ENCODE peak calls at places on chromosomes 7 and 10, in four cellular contexts. P is HCT116, O is HepG2, L is K562. Y is an unnamed sample. For H3K27me3, the result is how much of the 10 kb centered on the place peaks cover.

GRCh38 chr7:96694082-96694481 is 15.6 kb downstream of the SEM1 start:
- DNase-seq in P (no peak), O (no peak), L (no peak), Y (no peak)

GRCh38 chr10:122567056-122567660 is 6.6 kb downstream of the DMBT1 start:
- DNase-seq in P (peak), O (no peak), L (peak), Y (no peak)

GRCh38 chr10:77873558-77874380 is 52.8 kb downstream of the DLG5 start:
- DNase-seq in P (peak), O (peak), L (peak), Y (no peak)

GRCh38 chr10:93515071-93515962 is 18.9 kb downstream of the CEP55 start:
- DNase-seq in P (no peak), O (no peak), L (no peak), Y (no peak)

GRCh38 chr10:100745882-100746412 is 565 bp downstream of the PAX2 start:
- DNase-seq in P (no peak), O (no peak), L (no peak), Y (no peak)

GRCh38 chr7:54915870-54916598 is 102.8 kb upstream of the EGFR start:
- DNase-seq in P (no peak), O (no peak), L (no peak), Y (no peak)

GRCh38 chr10:91576096-91576545 is 56.8 kb downstream of the PPP1R3C start:
- DNase-seq in P (no peak), O (no peak), L (peak), Y (no peak)

GRCh38 chr7:98641646-98642489 is 24.8 kb downstream of the NPTX2 start:
- DNase-seq in P (no peak), O (peak), L (no peak), Y (no peak)

GRCh38 chr10:97000487-97001182 is 168.5 kb downstream of the LCOR start:
- DNase-seq in P (no peak), O (peak), L (no peak), Y (no peak)

GRCh38 chr7:157954901-157955300 is 618.1 kb downstream of the DNAJB6 start:
- DNase-seq in P (no peak), O (no peak), L (no peak), Y (no peak)

GRCh38 chr10:78507761-78508160 is 474.1 kb downstream of the RPS24 start:
- DNase-seq in P (no peak), O (no peak), L (no peak), Y (no peak)

GRCh38 chr10:120422459-120422858 is 34.6 kb upstream of the PLPP4 start:
- DNase-seq in P (no peak), O (no peak), L (no peak), Y (no peak)

GRCh38 chr10:97752956-97753355 is 16.0 kb downstream of the ZFYVE27 start:
- DNase-seq in P (no peak), O (no peak), L (no peak), Y (no peak)

GRCh38 chr10:94084344-94084743 is 90.6 kb downstream of the PLCE1 start:
- DNase-seq in P (no peak), O (no peak), L (no peak), Y (no peak)

GRCh38 chr10:119597405-119598186 is 832 bp upstream of the TIAL1 start:
- DNase-seq in P (no peak), O (no peak), L (no peak), Y (no peak)

GRCh38 chr10:59362991-59363390 is 642 bp upstream of the FAM13C start:
- DNase-seq in P (no peak), O (no peak), L (no peak), Y (no peak)

GRCh38 chr10:74113546-74113945 is 37.1 kb downstream of the AP3M1 start:
- DNase-seq in P (no peak), O (no peak), L (no peak), Y (no peak)

GRCh38 chr7:47480576-47481538 is 101.1 kb downstream of the TNS3 start:
- DNase-seq in P (no peak), O (no peak), L (no peak), Y (no peak)

GRCh38 chr7:30782690-30783089 is 11.5 kb downstream of the MINDY4 start:
- DNase-seq in P (no peak), O (no peak), L (no peak), Y (no peak)

GRCh38 chr10:45410489-45410806 is 36.4 kb downstream of the ALOX5 start:
- DNase-seq in P (no peak), O (no peak), L (no peak), Y (no peak)

GRCh38 chr10:4661572-4662255 is 164.3 kb upstream of the AKR1E2 start:
- DNase-seq in P (no peak), O (peak), L (no peak), Y (no peak)

GRCh38 chr10:113449151-113449695 is 103.6 kb upstream of the HABP2 start:
- DNase-seq in P (no peak), O (no peak), L (no peak), Y (no peak)

GRCh38 chr10:51162002-51162401 is 87.7 kb downstream of the PRKG1 start:
- DNase-seq in P (no peak), O (no peak), L (no peak), Y (no peak)

GRCh38 chr10:5620223-5620721 is 46.1 kb downstream of the ASB13 start:
- DNase-seq in P (no peak), O (no peak), L (no peak), Y (no peak)

GRCh38 chr10:45464958-45465567 is 91.0 kb downstream of the ALOX5 start:
- DNase-seq in P (peak), O (peak), L (peak), Y (peak)

GRCh38 chr10:73859441-73860049 is 14.8 kb downstream of the CAMK2G start:
- DNase-seq in P (no peak), O (no peak), L (peak), Y (no peak)

GRCh38 chr7:139360210-139360947 is 685 bp downstream of the LUC7L2 start:
- DNase-seq in P (peak), O (peak), L (peak), Y (peak)
- TF ChIP-seq REST in P (no peak), O (no peak), L (no peak), Y (no peak)

GRCh38 chr7:73610105-73610504 is 14.2 kb downstream of the MLXIPL start:
- DNase-seq in P (no peak), O (no peak), L (no peak), Y (no peak)

GRCh38 chr7:73611017-73611555 is 13.2 kb downstream of the MLXIPL start:
- DNase-seq in P (no peak), O (no peak), L (no peak), Y (no peak)

GRCh38 chr7:73602721-73603651 is 21.3 kb downstream of the MLXIPL start:
- DNase-seq in P (no peak), O (no peak), L (no peak), Y (no peak)

GRCh38 chr7:73605601-73606220 is 18.6 kb downstream of the MLXIPL start:
- DNase-seq in P (no peak), O (no peak), L (no peak), Y (no peak)

DNA sequence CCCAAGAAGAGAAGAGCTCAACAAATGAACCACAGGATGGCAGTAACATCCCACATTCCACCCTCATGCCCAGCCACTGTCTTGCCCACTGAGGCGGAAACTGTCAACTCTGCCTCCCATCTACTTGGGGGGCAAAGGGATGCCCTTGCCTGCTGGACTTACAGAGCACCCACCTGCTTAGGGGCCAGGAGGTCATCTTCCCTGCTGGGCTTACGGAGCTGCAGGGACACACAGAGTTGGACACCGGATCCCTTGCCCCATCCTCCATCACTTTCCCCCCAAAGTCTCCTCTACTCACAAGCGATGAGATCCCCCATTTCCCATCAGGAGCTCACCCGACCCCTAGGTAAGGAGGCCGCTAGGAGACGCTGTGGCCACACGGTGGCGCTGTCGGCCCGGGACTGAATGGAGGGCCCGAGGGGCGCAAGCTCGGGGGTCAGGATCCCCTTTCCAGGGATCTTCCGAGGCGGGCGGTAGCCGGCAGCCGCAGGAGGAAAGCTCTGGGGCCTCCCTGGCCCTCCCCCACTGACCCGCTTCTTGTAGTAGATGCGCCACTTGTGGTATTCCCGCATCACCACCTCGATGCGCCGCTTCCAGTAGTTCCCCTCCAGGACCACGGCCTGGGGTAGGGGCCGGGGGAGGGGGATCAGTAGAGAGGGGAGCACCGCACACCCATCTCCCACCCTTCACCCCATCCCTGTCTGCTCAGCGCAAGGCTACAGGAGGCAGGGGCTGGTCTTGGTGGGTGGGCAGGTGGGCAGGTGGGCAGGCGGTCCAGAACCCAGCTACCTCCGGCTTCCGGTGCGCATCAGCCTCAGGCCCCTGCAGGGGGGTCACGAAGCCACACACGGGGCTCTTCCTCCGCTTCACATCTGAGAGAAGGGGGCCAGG is 17.3 kb downstream of the MLXIPL start:
- DNase-seq in P (no peak), O (peak), L (peak), Y (no peak)
- TF ChIP-seq TCF7L2 in P (no peak), O (no peak), L (no peak), Y (no peak)

GRCh38 chr7:80478683-80479082 is 33.2 kb downstream of the GNAT3 start:
- DNase-seq in P (no peak), O (no peak), L (no peak), Y (no peak)

GRCh38 chr7:80485721-80486120 is 26.1 kb downstream of the GNAT3 start:
- DNase-seq in P (no peak), O (no peak), L (no peak), Y (no peak)

GRCh38 chr7:80481196-80481884 is 30.5 kb downstream of the GNAT3 start:
- DNase-seq in P (no peak), O (no peak), L (no peak), Y (no peak)

GRCh38 chr7:80480566-80480965 is 31.3 kb downstream of the GNAT3 start:
- DNase-seq in P (no peak), O (no peak), L (no peak), Y (no peak)

DNA sequence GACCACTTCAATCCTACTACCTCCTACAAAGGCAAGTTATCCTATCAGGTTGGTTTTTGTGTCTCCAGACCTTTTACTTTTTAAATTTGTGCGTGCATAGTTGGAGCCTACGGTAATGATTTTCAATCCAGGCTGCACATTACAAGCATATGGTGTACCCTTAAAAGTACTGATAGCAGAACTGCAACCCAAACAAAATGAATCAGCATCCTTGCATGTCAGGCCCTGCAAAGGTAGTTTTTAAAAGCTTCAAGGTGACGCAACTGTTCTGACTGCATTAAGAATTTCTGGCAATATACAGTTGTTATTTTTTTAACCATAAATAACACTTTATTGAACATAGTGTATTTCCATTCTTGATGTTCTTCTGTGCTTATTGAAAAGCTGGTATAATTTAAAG is 28.9 kb downstream of the GNAT3 start:
- DNase-seq in P (no peak), O (no peak), L (no peak), Y (no peak)
- H3K27me3 ChIP-seq in P (under half), O (under half), L (under half), Y (under half)

GRCh38 chr7:131359136-131359776 is 31.6 kb downstream of the MKLN1 start:
- DNase-seq in P (no peak), O (no peak), L (no peak), Y (no peak)
- TF ChIP-seq REST in P (no peak), O (no peak), L (no peak), Y (no peak)

GRCh38 chr7:818031-818699 is 14.1 kb upstream of the SUN1 start:
- DNase-seq in P (peak), O (peak), L (peak), Y (no peak)
- TF ChIP-seq TCF7L2 in P (no peak), O (no peak), L (no peak), Y (no peak)

GRCh38 chr10:44051584-44052385 is 333.1 kb downstream of the CXCL12 start:
- DNase-seq in P (no peak), O (peak), L (no peak), Y (no peak)
- H3K27me3 ChIP-seq in P (under half), O (under half), L (under half), Y (under half)

DNA sequence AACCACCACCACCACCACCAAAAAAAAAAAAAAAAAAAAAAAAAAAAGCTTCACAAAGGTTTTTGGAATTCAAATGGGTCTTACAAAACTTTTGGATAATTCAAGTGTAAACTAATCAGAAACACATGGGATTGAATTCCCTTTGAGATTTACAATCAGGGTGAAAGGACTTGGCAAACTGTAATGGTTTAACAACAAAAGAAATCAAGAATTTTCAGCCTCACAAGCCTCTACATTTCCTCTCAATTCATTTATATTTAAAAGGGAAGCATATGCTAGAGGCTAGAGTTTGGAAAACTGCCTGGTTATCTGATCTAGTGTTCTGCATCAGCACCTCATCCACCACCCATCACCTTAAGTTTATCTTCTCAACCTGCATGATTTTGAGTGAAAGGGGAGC is 120.6 kb downstream of the TES start:
- DNase-seq in P (no peak), O (no peak), L (no peak), Y (no peak)
- TF ChIP-seq REST in P (no peak), O (no peak), L (no peak), Y (no peak)

DNA sequence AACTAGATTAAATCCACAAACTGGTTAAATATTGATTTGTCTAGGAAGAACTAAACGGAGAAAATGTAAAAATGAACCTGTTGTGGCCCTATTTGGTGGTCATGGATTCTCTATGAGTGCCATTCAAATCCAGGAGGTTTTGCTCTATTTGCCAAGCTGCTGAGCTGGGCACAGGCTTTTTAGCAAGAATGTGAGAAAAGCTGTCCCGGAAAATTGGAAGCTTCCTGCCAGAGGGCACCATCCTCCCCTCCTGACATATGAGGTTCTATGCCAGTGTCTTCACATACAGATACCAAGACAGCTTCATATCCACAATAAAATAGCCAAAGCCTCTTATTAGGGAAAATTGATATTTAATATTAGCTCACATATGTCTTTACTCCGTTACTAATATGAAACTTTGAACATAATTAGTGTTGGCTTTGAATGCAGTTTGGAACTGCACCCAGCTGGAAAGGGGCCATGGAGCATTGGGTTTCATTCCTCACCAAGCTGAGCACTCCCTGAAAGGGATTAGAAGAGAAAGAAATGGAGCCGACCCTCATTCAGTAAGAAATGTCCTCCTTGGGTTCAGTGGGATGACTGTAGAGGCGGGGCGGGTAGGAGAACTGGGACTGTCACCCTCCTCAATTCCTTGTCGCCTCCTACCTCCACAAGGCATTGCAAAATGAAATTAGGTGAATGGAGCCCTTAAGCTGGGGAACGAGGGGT is 47.8 kb downstream of the NRCAM start:
- DNase-seq in P (no peak), O (no peak), L (no peak), Y (no peak)
- TF ChIP-seq TCF7L2 in P (no peak), O (no peak), L (no peak), Y (no peak)

GRCh38 chr7:27149817-27150567 is 2.4 kb downstream of the HOXA3 start:
- DNase-seq in P (no peak), O (no peak), L (no peak), Y (no peak)

GRCh38 chr7:27148776-27149641 is 1.4 kb upstream of the HOXA6 start:
- DNase-seq in P (no peak), O (no peak), L (no peak), Y (no peak)

GRCh38 chr7:27146491-27147210 is 923 bp downstream of the HOXA6 start:
- DNase-seq in P (no peak), O (no peak), L (no peak), Y (no peak)

GRCh38 chr7:27147211-27148030 is at the start of gene HOXA6:
- DNase-seq in P (no peak), O (no peak), L (no peak), Y (no peak)

DNA sequence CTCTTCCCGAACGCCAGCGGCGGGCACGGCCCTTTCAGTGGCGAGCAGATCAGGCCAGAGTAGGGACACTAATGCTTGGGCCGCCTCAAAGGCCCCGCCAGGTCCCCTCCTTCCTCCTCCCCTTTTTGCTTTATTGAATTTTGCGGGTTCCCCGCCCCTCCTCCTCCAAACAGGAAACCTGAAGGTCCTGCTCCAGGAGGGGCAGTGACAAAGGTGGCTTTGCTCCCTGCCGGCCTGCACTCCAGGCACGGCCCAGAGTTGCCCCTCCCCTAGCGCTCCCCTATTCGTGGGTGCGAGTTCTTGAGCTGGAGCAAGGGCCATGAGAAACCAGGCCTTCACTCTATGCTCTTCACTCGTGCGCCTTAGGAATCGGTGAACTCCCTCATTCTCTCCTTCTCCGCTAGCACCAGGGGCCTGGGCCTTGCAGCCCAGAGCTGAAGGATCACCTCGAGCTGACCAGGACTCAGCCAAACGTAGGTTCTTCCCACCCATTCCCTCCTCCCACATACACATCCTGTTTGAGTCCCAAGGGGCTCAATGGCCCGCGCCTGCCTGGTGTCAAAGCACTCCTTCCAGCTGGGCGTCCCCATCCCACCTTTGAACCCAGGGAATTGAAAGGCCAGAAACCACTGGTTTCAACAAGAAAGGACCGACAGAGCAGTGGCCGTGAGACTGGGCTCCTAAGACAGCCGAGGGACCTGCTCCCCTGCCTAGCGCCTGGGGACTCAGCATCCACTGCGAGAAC is 629 bp upstream of the HOXA6 start:
- DNase-seq in P (no peak), O (no peak), L (no peak), Y (no peak)
- H3K27me3 ChIP-seq in P (under half), O (under half), L (half or more), Y (under half)